ENCODE peak calls at places on chromosome 10, in seven cellular contexts. One of them, this sample, is unnamed.
A peak's percentile ranks its signal among the peaks of the same experiment; 100 is the strongest.

GRCh38 chr10:46291817-46292572 is 5.2 kb downstream of the ANTXRL start:
- DNase-seq in stimulated activated CD8-positive, alpha-beta memory T cell treated with anti-CD3 and anti-CD28 coated beads, Interleukin-4, amount 100 ng/mL, for 4 hours: no peak
- DNase-seq in T47D: no peak
- DNase-seq in IMR-90: no peak
- DNase-seq in astrocyte of the hippocampus: no peak
- DNase-seq in dermis microvascular lymphatic vessel endothelial cell: no peak
- DNase-seq in foreskin melanocyte: no peak
- DNase-seq in this sample: no peak

GRCh38 chr10:112985701-112986510 is 35.9 kb downstream of the TCF7L2 start:
- DNase-seq in stimulated activated CD8-positive, alpha-beta memory T cell treated with anti-CD3 and anti-CD28 coated beads, Interleukin-4, amount 100 ng/mL, for 4 hours: no peak
- DNase-seq in T47D: no peak
- DNase-seq in IMR-90: peak; percentile 63
- DNase-seq in astrocyte of the hippocampus: peak; percentile 78
- DNase-seq in dermis microvascular lymphatic vessel endothelial cell: no peak
- DNase-seq in foreskin melanocyte: no peak
- DNase-seq in this sample: peak; percentile 51

GRCh38 chr10:123995461-123996131 is 97.8 kb downstream of the CHST15 start:
- DNase-seq in stimulated activated CD8-positive, alpha-beta memory T cell treated with anti-CD3 and anti-CD28 coated beads, Interleukin-4, amount 100 ng/mL, for 4 hours: no peak
- DNase-seq in T47D: peak; percentile 81
- DNase-seq in IMR-90: peak; percentile 66
- DNase-seq in astrocyte of the hippocampus: peak; percentile 97
- DNase-seq in dermis microvascular lymphatic vessel endothelial cell: no peak
- DNase-seq in foreskin melanocyte: no peak
- DNase-seq in this sample: peak; percentile 40

GRCh38 chr10:75355706-75356105 is 45.9 kb downstream of the ZNF503 start:
- DNase-seq in stimulated activated CD8-positive, alpha-beta memory T cell treated with anti-CD3 and anti-CD28 coated beads, Interleukin-4, amount 100 ng/mL, for 4 hours: no peak
- DNase-seq in T47D: no peak
- DNase-seq in IMR-90: peak; percentile 21
- DNase-seq in astrocyte of the hippocampus: no peak
- DNase-seq in dermis microvascular lymphatic vessel endothelial cell: no peak
- DNase-seq in foreskin melanocyte: no peak
- DNase-seq in this sample: no peak

GRCh38 chr10:48792687-48793096 is 108.0 kb downstream of the WDFY4 start:
- DNase-seq in stimulated activated CD8-positive, alpha-beta memory T cell treated with anti-CD3 and anti-CD28 coated beads, Interleukin-4, amount 100 ng/mL, for 4 hours: no peak
- DNase-seq in T47D: no peak
- DNase-seq in IMR-90: peak; percentile 70
- DNase-seq in astrocyte of the hippocampus: peak; percentile 89
- DNase-seq in dermis microvascular lymphatic vessel endothelial cell: no peak
- DNase-seq in foreskin melanocyte: no peak
- DNase-seq in this sample: peak; percentile 69

GRCh38 chr10:43255644-43256431 is 11.0 kb downstream of the RASGEF1A start:
- DNase-seq in stimulated activated CD8-positive, alpha-beta memory T cell treated with anti-CD3 and anti-CD28 coated beads, Interleukin-4, amount 100 ng/mL, for 4 hours: no peak
- DNase-seq in T47D: peak; percentile 80
- DNase-seq in IMR-90: no peak
- DNase-seq in astrocyte of the hippocampus: peak; percentile 48
- DNase-seq in dermis microvascular lymphatic vessel endothelial cell: no peak
- DNase-seq in foreskin melanocyte: no peak
- DNase-seq in this sample: peak; percentile 5

GRCh38 chr10:101485681-101486554 is 102.1 kb downstream of the POLL start:
- DNase-seq in stimulated activated CD8-positive, alpha-beta memory T cell treated with anti-CD3 and anti-CD28 coated beads, Interleukin-4, amount 100 ng/mL, for 4 hours: no peak
- DNase-seq in T47D: no peak
- DNase-seq in IMR-90: no peak
- DNase-seq in astrocyte of the hippocampus: peak; percentile 29
- DNase-seq in dermis microvascular lymphatic vessel endothelial cell: no peak
- DNase-seq in foreskin melanocyte: no peak
- DNase-seq in this sample: no peak

GRCh38 chr10:103986360-103986759 is 19.4 kb downstream of the SLK start:
- DNase-seq in stimulated activated CD8-positive, alpha-beta memory T cell treated with anti-CD3 and anti-CD28 coated beads, Interleukin-4, amount 100 ng/mL, for 4 hours: no peak
- DNase-seq in T47D: no peak
- DNase-seq in IMR-90: no peak
- DNase-seq in astrocyte of the hippocampus: no peak
- DNase-seq in dermis microvascular lymphatic vessel endothelial cell: no peak
- DNase-seq in foreskin melanocyte: no peak
- DNase-seq in this sample: no peak

GRCh38 chr10:117537436-117537903 is 5.1 kb upstream of the EMX2 start:
- DNase-seq in stimulated activated CD8-positive, alpha-beta memory T cell treated with anti-CD3 and anti-CD28 coated beads, Interleukin-4, amount 100 ng/mL, for 4 hours: no peak
- DNase-seq in T47D: no peak
- DNase-seq in IMR-90: no peak
- DNase-seq in astrocyte of the hippocampus: peak; percentile 81
- DNase-seq in dermis microvascular lymphatic vessel endothelial cell: no peak
- DNase-seq in foreskin melanocyte: no peak
- DNase-seq in this sample: no peak

This sample was measured in renal cortical epithelial cell.